ENCODE peak calls at places on chromosomes 16 and 17, in ten cellular contexts. E, U, R, M, A, V, X, D, G and J are unnamed samples.

GRCh38 chr17:77147357-77147801 is 6.6 kb downstream of the SEC14L1 start:
- DNase-seq in A (no peak), E (no peak), V (no peak), R (no peak), D (no peak), M (no peak), X (no peak), G (no peak), U (no peak), J (no peak)

GRCh38 chr17:3845361-3845753 is 689 bp downstream of the NCBP3 start:
- DNase-seq in X (no peak), A (peak), E (peak), M (peak), G (no peak), D (no peak), R (peak), V (no peak), U (no peak), J (peak)

GRCh38 chr16:49716268-49716667 is 139.6 kb downstream of the ZNF423 start:
- DNase-seq in E (no peak), D (no peak), V (no peak), A (no peak), X (no peak), U (no peak), G (no peak), M (no peak), R (no peak), J (no peak)

GRCh38 chr17:38693700-38694329 is 11.3 kb upstream of the MLLT6 start:
- DNase-seq in E (no peak), X (no peak), U (peak), M (no peak), G (no peak), A (no peak), V (peak), D (no peak), R (no peak), J (no peak)

GRCh38 chr17:41464682-41465081 is 2.5 kb downstream of the KRT32 start:
- DNase-seq in U (no peak), X (no peak), R (no peak), G (no peak), E (no peak), D (no peak), V (peak), A (no peak), M (no peak), J (no peak)

GRCh38 chr16:5000573-5001001 is 33.1 kb downstream of the NAGPA start:
- DNase-seq in E (no peak), X (no peak), U (no peak), G (no peak), R (no peak), V (no peak), D (no peak), A (no peak), M (no peak), J (no peak)

GRCh38 chr17:1941241-1942065 is 83.7 kb downstream of the RTN4RL1 start:
- DNase-seq in G (no peak), D (no peak), V (no peak), E (no peak), A (no peak), X (no peak), R (no peak), M (no peak), U (no peak), J (no peak)

GRCh38 chr17:10114931-10115535 is 83.4 kb downstream of the GAS7 start:
- DNase-seq in E (peak), D (peak), M (peak), U (no peak), G (peak), A (no peak), X (peak), R (peak), V (peak), J (no peak)

GRCh38 chr17:40355123-40355803 is 9.3 kb downstream of the GJD3 start:
- DNase-seq in V (peak), M (peak), E (peak), U (peak), X (peak), A (peak), R (peak), D (peak), G (peak), J (peak)

GRCh38 chr16:86751081-86752030 is 173.0 kb downstream of the FOXL1 start:
- DNase-seq in E (no peak), X (no peak), V (no peak), R (no peak), M (no peak), A (no peak), D (no peak), G (no peak), U (no peak), J (no peak)

GRCh38 chr17:17822189-17822978 is 14.4 kb downstream of the SREBF1 start:
- DNase-seq in V (peak), X (no peak), G (no peak), D (peak), E (no peak), R (no peak), A (no peak), U (no peak), M (no peak), J (no peak)

GRCh38 chr17:39239640-39240314 is 14.0 kb upstream of the STAC2 start:
- DNase-seq in E (peak), U (peak), R (peak), M (peak), G (peak), V (peak), D (no peak), A (peak), X (peak), J (peak)

GRCh38 chr17:44184212-44184810 is 2.5 kb upstream of the TMUB2 start:
- DNase-seq in M (no peak), D (no peak), G (no peak), R (no peak), U (no peak), E (no peak), V (no peak), X (no peak), A (no peak), J (no peak)

GRCh38 chr16:89602273-89602951 is 11.0 kb upstream of the DPEP1 start:
- DNase-seq in M (peak), G (peak), D (peak), E (peak), A (peak), U (peak), R (peak), V (no peak), X (peak), J (peak)

GRCh38 chr16:88337021-88337420 is 45.7 kb upstream of the ZNF469 start:
- DNase-seq in A (no peak), X (no peak), E (no peak), R (no peak), U (no peak), G (no peak), V (no peak), D (no peak), M (no peak), J (no peak)

GRCh38 chr17:43661699-43662431 is at the start of gene MEOX1:
- DNase-seq in G (no peak), A (no peak), M (no peak), X (no peak), U (peak), D (no peak), R (no peak), V (no peak), E (no peak), J (no peak)

GRCh38 chr16:13039526-13039925 is 138.1 kb downstream of the SHISA9 start:
- DNase-seq in E (no peak), R (no peak), A (no peak), V (no peak), G (no peak), M (no peak), X (no peak), U (no peak), D (no peak), J (no peak)

GRCh38 chr16:85511938-85512551 is 101.1 kb upstream of the GSE1 start:
- DNase-seq in X (no peak), A (peak), E (no peak), G (no peak), U (no peak), D (no peak), R (no peak), M (no peak), V (no peak), J (no peak)

GRCh38 chr17:68981288-68981687 is 26.1 kb upstream of the ABCA8 start:
- DNase-seq in A (no peak), R (no peak), X (no peak), G (no peak), U (no peak), M (no peak), V (no peak), D (no peak), E (no peak), J (no peak)

GRCh38 chr16:35749253-35750141 is 2290.1 kb downstream of the TP53TG3F start:
- DNase-seq in E (no peak), D (no peak), X (no peak), G (no peak), U (no peak), A (no peak), M (no peak), R (no peak), V (no peak), J (no peak)

GRCh38 chr17:33260638-33261037 is 32.5 kb downstream of the ASIC2 start:
- DNase-seq in M (no peak), G (no peak), V (no peak), D (no peak), R (no peak), U (peak), X (no peak), E (no peak), A (no peak), J (no peak)

GRCh38 chr16:66081967-66082366 is 284.5 kb upstream of the CDH5 start:
- DNase-seq in D (no peak), G (no peak), E (no peak), M (no peak), A (no peak), U (peak), X (no peak), V (no peak), R (no peak), J (no peak)

GRCh38 chr16:16833165-16833564 is 454.2 kb downstream of the NPIPA7 start:
- DNase-seq in M (no peak), R (no peak), U (no peak), A (no peak), X (no peak), D (no peak), V (no peak), G (no peak), E (no peak), J (no peak)

GRCh38 chr17:63460018-63460417 is 13.9 kb upstream of the CYB561 start:
- DNase-seq in U (no peak), A (no peak), G (no peak), X (no peak), V (peak), D (no peak), R (no peak), M (no peak), E (no peak), J (no peak)

GRCh38 chr17:73255671-73256181 is 6.0 kb downstream of the CPSF4L start:
- DNase-seq in G (peak), E (peak), U (peak), D (peak), X (peak), R (peak), A (peak), V (peak), M (peak), J (peak)

GRCh38 chr17:28746611-28747045 is 2.8 kb downstream of the TRAF4 start:
- DNase-seq in E (no peak), U (no peak), M (no peak), D (peak), G (no peak), V (no peak), R (no peak), A (peak), X (no peak), J (no peak)

GRCh38 chr16:11014159-11014558 is 69.8 kb downstream of the CLEC16A start:
- DNase-seq in D (no peak), X (no peak), G (no peak), R (no peak), A (no peak), V (no peak), E (no peak), M (no peak), U (no peak), J (no peak)

GRCh38 chr17:75047398-75048098 is 523 bp downstream of the KCTD2 start:
- DNase-seq in E (no peak), X (peak), M (peak), V (peak), R (no peak), A (no peak), U (no peak), D (peak), G (no peak), J (peak)

GRCh38 chr17:9241371-9241712 is 220.0 kb downstream of the NTN1 start:
- DNase-seq in M (no peak), A (no peak), D (peak), U (no peak), G (no peak), R (no peak), X (no peak), E (no peak), V (peak), J (no peak)

GRCh38 chr16:87582966-87583325 is 19.4 kb upstream of the JPH3 start:
- DNase-seq in D (no peak), M (no peak), A (no peak), R (no peak), V (no peak), G (no peak), X (no peak), E (no peak), U (no peak), J (no peak)

GRCh38 chr17:38742431-38743308 is 5.5 kb downstream of the PCGF2 start:
- DNase-seq in X (no peak), D (no peak), E (no peak), R (no peak), V (peak), M (peak), U (no peak), G (no peak), A (peak), J (peak)